ENCODE peak calls at places on chromosomes 7 and 10, in four cellular contexts. N is transverse colon; U is foreskin fibroblast; Y is CD8-positive, alpha-beta T cell. I is an unnamed sample.

GRCh38 chr10:124650263-124650662 is 93.9 kb downstream of the FAM53B start:
- DNase-seq in N (no peak), U (no peak), Y (peak), I (no peak)

GRCh38 chr7:147298611-147299043 is 1182.0 kb downstream of the CNTNAP2 start:
- DNase-seq in N (no peak), U (no peak), Y (no peak), I (no peak)

GRCh38 chr10:93070378-93071176 is 3.1 kb upstream of the CYP26A1 start:
- DNase-seq in N (no peak), U (no peak), Y (no peak), I (no peak)

GRCh38 chr7:120805636-120806388 is 52.1 kb downstream of the TSPAN12 start:
- DNase-seq in N (peak), U (peak), Y (peak), I (no peak)

GRCh38 chr10:119253433-119254174 is 46.2 kb downstream of the GRK5 start:
- DNase-seq in N (peak), U (peak), Y (no peak), I (peak)

GRCh38 chr7:101696-102376 is 90.5 kb upstream of the FAM20C start:
- DNase-seq in N (no peak), U (peak), Y (no peak), I (no peak)

GRCh38 chr7:84510501-84510900 is 315.9 kb upstream of the SEMA3A start:
- DNase-seq in N (no peak), U (peak), Y (no peak), I (peak)

GRCh38 chr10:7596356-7596755 is 70.4 kb downstream of the ITIH5 start:
- DNase-seq in N (no peak), U (no peak), Y (no peak), I (no peak)

GRCh38 chr10:94006591-94007550 is 13.1 kb downstream of the PLCE1 start:
- DNase-seq in N (peak), U (peak), Y (no peak), I (no peak)

GRCh38 chr10:56057860-56058259 is 303.2 kb downstream of the ZWINT start:
- DNase-seq in N (no peak), U (no peak), Y (no peak), I (no peak)

GRCh38 chr10:93440591-93441012 is 41.5 kb downstream of the MYOF start:
- DNase-seq in N (no peak), U (peak), Y (no peak), I (no peak)

GRCh38 chr10:598415-599170 is 90.9 kb downstream of the DIP2C start:
- DNase-seq in N (no peak), U (peak), Y (no peak), I (peak)

GRCh38 chr7:149321978-149322541 is 60.1 kb downstream of the ZNF783 start:
- DNase-seq in N (no peak), U (peak), Y (no peak), I (no peak)

GRCh38 chr7:30212720-30213119 is 71.7 kb upstream of the ZNRF2 start:
- DNase-seq in N (no peak), U (peak), Y (no peak), I (no peak)

GRCh38 chr10:5071411-5072198 is 22.6 kb upstream of the AKR1C3 start:
- DNase-seq in N (peak), U (peak), Y (no peak), I (peak)

GRCh38 chr7:132919776-132920175 is 162.1 kb downstream of the CHCHD3 start:
- DNase-seq in N (no peak), U (peak), Y (no peak), I (peak)

GRCh38 chr10:119478111-119479047 is 64.1 kb downstream of the RGS10 start:
- DNase-seq in N (no peak), U (no peak), Y (peak), I (no peak)

GRCh38 chr10:68861253-68861652 is 33.9 kb downstream of the STOX1 start:
- DNase-seq in N (no peak), U (no peak), Y (no peak), I (no peak)

GRCh38 chr10:71077143-71077581 is 135.2 kb upstream of the UNC5B start:
- DNase-seq in N (peak), U (no peak), Y (no peak), I (no peak)

GRCh38 chr7:30914611-30915601 is 3.3 kb downstream of the AQP1 start:
- DNase-seq in N (no peak), U (peak), Y (no peak), I (no peak)

GRCh38 chr10:22737587-22737986 is 23.2 kb upstream of the PIP4K2A start:
- DNase-seq in N (no peak), U (peak), Y (no peak), I (no peak)

GRCh38 chr7:16064316-16064715 is 357.0 kb downstream of the CRPPA start:
- DNase-seq in N (no peak), U (no peak), Y (no peak), I (no peak)

GRCh38 chr10:50511512-50512213 is 112.1 kb downstream of the SGMS1 start:
- DNase-seq in N (no peak), U (peak), Y (no peak), I (no peak)

GRCh38 chr7:98474558-98474957 is 73.7 kb upstream of the BAIAP2L1 start:
- DNase-seq in N (no peak), U (no peak), Y (no peak), I (no peak)

GRCh38 chr7:116953727-116954442 is 584 bp downstream of the ST7 start:
- DNase-seq in N (peak), U (peak), Y (no peak), I (peak)

GRCh38 chr10:128027306-128027705 is 98.9 kb downstream of the MKI67 start:
- DNase-seq in N (no peak), U (no peak), Y (no peak), I (no peak)

GRCh38 chr7:80014507-80014906 is 120.1 kb upstream of the GNAI1 start:
- DNase-seq in N (no peak), U (peak), Y (no peak), I (no peak)

GRCh38 chr10:50216894-50217293 is 34.4 kb downstream of the ASAH2 start:
- DNase-seq in N (no peak), U (peak), Y (no peak), I (no peak)

GRCh38 chr10:124294811-124295770 is 123.6 kb downstream of the OAT start:
- DNase-seq in N (no peak), U (no peak), Y (no peak), I (no peak)

DNA sequence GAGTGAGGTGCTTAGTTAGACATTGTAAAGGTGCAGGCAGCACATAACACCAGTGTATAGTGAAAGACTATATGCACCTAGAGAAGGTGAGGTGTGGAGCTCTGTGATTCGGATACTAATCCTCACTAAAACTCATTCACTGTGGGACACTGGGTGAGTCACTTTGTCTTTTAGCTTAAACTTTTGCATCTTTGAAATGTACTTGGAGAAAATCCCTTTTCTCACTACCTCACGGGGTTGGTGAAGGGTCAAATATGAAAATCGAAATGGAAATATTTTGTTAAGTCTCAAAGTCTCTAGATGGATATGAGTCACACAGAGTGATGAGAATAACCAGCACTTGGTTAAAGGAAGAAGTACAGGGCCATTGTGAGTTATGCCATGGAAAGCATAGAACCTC is 38.0 kb downstream of the MDFIC start:
- DNase-seq in N (no peak), U (no peak), Y (no peak), I (no peak)
- H3K4me3 ChIP-seq in N (no peak), U (no peak), Y (no peak), I (no peak)

DNA sequence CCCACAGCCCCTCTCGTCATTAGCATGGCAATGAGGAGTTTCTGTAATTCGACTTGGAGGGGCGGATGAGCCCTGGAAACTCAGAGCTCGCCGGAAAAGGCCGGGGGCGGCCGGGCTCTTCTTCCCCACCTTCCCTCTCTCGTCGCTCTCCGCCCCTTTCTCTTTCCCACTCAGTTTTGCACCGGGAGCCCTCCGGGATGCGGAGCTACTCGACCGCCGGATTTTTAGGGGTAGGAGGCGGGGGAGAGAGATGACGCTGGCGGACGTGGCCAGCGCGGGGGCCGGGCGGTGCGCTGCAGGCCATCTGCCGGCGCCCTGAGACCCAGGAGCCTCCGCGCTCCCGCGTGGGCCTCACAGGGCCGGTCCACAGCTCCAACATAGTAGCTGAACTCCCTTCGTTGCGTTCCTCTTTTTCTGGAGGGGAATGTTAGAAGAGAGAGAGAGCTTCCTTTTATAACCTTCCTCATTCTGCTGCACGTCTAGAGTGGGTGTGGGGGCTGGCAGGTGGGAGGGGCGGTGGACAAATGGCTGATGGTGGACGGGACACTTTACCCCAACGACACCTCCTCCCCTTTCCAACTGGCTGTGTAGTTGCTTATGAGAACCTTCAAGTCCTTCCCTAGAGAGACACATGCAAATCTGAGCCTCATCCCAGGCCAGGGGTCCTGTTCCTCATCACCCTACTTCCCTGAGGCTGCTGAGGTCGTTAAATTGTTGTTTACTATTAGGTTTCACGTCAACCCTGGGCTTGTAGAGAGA is 1.1 kb upstream of the HOXA1 start:
- DNase-seq in N (peak), U (peak), Y (no peak), I (no peak)
- TF ChIP-seq CTCF in N (no peak), U (no peak), Y (no peak), I (no peak)

GRCh38 chr7:46133741-46134140 is 212.7 kb upstream of the IGFBP3 start:
- DNase-seq in N (no peak), U (peak), Y (no peak), I (no peak)

GRCh38 chr7:46134385-46134784 is 213.3 kb upstream of the IGFBP3 start:
- DNase-seq in N (no peak), U (no peak), Y (no peak), I (no peak)

GRCh38 chr7:46133076-46133475 is 212.0 kb upstream of the IGFBP3 start:
- DNase-seq in N (no peak), U (no peak), Y (no peak), I (peak)

GRCh38 chr7:46135561-46135960 is 214.5 kb upstream of the IGFBP3 start:
- DNase-seq in N (no peak), U (no peak), Y (no peak), I (no peak)

DNA sequence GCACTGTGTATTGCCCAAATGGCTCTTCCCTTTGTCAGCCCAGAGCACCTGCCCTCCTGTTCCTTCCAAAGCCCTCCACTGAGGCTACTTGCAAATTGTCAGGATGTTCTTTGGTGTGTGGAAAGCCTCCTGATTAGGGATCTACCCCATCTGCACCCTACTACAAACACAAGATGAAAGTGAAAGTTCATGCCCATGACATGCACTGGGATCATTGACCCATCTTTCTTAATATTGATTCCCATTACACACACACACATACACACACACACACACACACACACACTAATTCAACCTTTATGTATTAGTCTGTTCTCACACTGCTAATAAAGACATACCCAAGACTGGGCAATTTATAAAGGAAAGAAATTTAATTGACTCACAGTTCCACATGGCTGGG is 213.7 kb upstream of the IGFBP3 start:
- DNase-seq in N (no peak), U (no peak), Y (no peak), I (no peak)
- H3K4me3 ChIP-seq in N (no peak), U (no peak), Y (no peak), I (no peak)

DNA sequence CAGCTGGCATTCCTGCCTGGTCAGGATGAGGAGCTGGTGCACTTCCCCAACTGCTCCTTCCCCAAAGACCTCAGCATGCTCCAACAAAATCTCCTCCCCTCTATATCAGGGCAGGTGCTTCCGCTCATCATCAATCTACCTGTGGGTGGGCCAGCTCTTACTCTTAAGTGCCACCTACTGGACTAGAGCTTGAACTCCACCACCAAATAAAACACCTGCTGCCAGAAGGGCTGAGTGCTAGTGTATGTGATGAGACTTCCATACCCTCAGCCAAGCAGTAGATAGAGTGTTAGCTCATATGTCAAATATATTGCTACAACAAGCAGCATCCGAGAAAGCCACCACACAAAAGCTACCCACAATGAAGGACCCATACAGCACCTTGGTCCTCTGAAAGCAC is 264.3 kb downstream of the RNLS start:
- DNase-seq in N (no peak), U (no peak), Y (no peak), I (no peak)
- TF ChIP-seq CTCF in N (no peak), U (no peak), Y (no peak), I (no peak)

GRCh38 chr10:133349577-133350011 is 2.4 kb downstream of the PRAP1 start:
- DNase-seq in N (no peak), U (no peak), Y (no peak), I (no peak)
- H3K4me3 ChIP-seq in N (no peak), U (no peak), Y (no peak), I (no peak)

DNA sequence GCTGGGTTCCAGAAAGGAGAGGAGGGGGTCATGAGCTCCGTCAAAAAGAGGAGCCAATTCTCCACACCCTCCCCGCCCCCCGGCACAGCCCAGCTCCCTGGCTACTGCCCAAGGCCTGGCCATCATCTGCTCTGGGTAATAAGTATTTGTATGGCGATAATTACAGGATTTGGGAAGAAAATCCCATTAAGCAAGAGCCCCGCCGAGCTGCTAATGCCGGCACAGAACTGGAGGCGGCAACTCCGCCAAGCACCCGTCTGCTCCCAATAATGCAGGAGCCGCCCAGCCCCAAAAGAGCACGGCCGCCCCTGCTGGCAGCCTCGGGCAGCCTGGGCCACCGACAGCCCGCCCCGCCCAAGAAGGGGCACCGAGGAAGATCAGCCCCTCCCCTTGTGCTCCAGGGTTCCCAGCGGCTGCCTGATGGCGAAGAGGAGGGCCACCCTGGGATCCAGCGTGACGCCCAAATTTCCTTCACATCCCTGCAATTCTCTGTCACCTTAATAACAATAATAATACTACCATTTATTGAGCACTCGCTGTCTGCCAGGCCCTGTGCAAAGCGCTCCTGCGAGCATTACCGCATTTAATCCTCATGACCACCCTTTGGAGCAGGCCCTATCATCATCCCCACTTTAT is 5.9 kb downstream of the SLIT1 start:
- DNase-seq in N (no peak), U (peak), Y (no peak), I (no peak)
- TF ChIP-seq CTCF in N (peak), U (no peak), Y (no peak), I (peak)

DNA sequence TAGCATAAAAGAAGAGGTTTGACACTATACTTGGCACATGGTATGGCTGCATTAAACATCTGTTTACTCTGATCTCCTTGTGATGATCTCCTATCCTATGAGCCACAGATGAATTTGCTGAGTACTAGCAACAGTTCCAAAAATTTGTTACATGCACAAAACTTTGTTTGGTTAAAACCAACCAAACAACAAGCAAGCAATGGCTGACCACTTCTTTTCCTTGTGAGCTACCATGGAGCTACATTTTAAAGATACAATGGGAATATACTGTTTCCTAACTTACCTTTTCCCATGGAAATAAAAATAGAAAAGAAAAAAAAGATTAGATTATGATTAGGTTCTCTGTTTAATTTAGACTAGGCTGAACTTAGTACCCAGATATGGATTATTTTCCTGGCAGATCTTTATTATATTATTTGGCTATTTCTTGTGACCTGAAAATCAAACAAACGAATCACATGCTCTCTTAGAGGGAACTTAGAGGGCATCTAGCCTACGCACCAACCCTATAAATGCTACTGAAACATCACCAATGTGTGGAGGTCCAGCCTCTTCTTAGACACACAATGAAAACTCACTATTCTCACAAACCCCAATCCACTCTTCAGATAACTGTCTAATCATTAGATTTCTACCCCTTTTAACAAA is 80.1 kb upstream of the FAM133B start:
- DNase-seq in N (no peak), U (no peak), Y (no peak), I (no peak)
- H3K4me3 ChIP-seq in N (no peak), U (no peak), Y (no peak), I (no peak)

GRCh38 chr7:112437038-112437437 is 13.2 kb upstream of the IFRD1 start:
- DNase-seq in N (no peak), U (no peak), Y (no peak), I (no peak)
- TF ChIP-seq CTCF in N (no peak), U (no peak), Y (no peak), I (no peak)

GRCh38 chr7:90320801-90321494 is at the start of gene FAM237B:
- DNase-seq in N (no peak), U (peak), Y (no peak), I (no peak)
- H3K4me3 ChIP-seq in N (no peak), U (peak), Y (no peak), I (peak)

DNA sequence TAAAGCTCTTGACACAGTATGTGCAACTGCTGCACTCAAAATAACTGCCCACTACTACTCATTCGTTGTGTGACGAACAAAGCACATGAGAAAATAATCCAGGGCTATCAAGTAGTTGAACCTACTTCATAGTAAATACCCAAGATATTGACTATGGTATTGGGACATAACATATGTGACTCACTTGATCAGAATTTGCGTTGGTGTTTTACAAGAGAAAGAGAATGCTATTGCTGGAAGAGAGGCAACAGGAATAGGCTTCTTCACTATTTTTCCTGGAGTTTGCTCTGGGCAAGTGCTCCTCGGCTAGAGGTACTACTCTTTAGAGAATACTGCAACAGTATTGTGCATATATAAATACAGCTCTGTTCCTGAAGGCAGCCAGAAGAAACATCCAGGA is 2.5 kb downstream of the DGKB start:
- DNase-seq in N (no peak), U (peak), Y (no peak), I (no peak)
- TF ChIP-seq CTCF in N (no peak), U (no peak), Y (no peak), I (no peak)

I was measured in AG04449.